ENCODE peak calls at places on chromosomes 11 and 22, in seven cellular contexts. A, D, N, C, P, Y and U are unnamed samples.

GRCh38 chr22:37675930-37676571 is 615 bp downstream of the LGALS1 start:
- DNase-seq in N (peak; percentile 33), Y (no peak), D (peak; percentile 40), P (no peak), C (peak; percentile 82), A (peak; percentile 81), U (no peak)

GRCh38 chr11:73667906-73668305 is 21.5 kb downstream of the PLEKHB1 start:
- DNase-seq in P (no peak), C (no peak), D (no peak), Y (no peak), A (no peak), N (no peak), U (no peak)

GRCh38 chr11:14513800-14514199 is 6.4 kb downstream of the PSMA1 start:
- DNase-seq in D (no peak), P (no peak), N (no peak), C (no peak), A (no peak), Y (no peak), U (no peak)

GRCh38 chr11:77619576-77620198 is 17.9 kb downstream of the CLNS1A start:
- DNase-seq in N (peak; percentile 67), Y (peak; percentile 11), A (no peak), P (no peak), C (no peak), D (peak; percentile 92), U (peak; percentile 71)

GRCh38 chr22:22929381-22930221 is 42.0 kb downstream of the IGLL5 start:
- DNase-seq in N (no peak), Y (no peak), A (no peak), D (no peak), P (no peak), C (no peak), U (no peak)

GRCh38 chr11:35523351-35523768 is 2.1 kb downstream of the PAMR1 start:
- DNase-seq in N (peak; percentile 8), Y (no peak), D (no peak), P (no peak), A (no peak), C (no peak), U (peak; percentile 68)

GRCh38 chr22:26658671-26659478 is 1.5 kb downstream of the MIAT start:
- DNase-seq in P (no peak), Y (no peak), N (peak; percentile 93), A (peak; percentile 88), C (no peak), D (peak; percentile 83), U (peak; percentile 88)

GRCh38 chr11:78019808-78020207 is 3.3 kb downstream of the KCTD14 start:
- DNase-seq in Y (no peak), A (no peak), P (no peak), C (no peak), D (peak; percentile 80), N (peak; percentile 19), U (no peak)

GRCh38 chr22:40181323-40181722 is 3.6 kb downstream of the TNRC6B start:
- DNase-seq in A (no peak), C (no peak), N (no peak), Y (no peak), P (no peak), D (no peak), U (no peak)

GRCh38 chr11:67409781-67410368 is 5.6 kb upstream of the CARNS1 start:
- DNase-seq in A (no peak), C (no peak), D (peak; percentile 53), Y (no peak), N (no peak), P (no peak), U (no peak)

GRCh38 chr11:95675585-95675984 is 114.0 kb downstream of the FAM76B start:
- DNase-seq in N (no peak), D (no peak), A (no peak), P (no peak), C (no peak), Y (no peak), U (peak; percentile 36)

GRCh38 chr11:62508336-62509058 is 38.1 kb downstream of the AHNAK start:
- DNase-seq in C (peak; percentile 92), Y (peak; percentile 33), D (peak; percentile 85), N (no peak), P (peak; percentile 92), A (peak; percentile 70), U (peak; percentile 52)

GRCh38 chr11:33307984-33308383 is 50.8 kb downstream of the HIPK3 start:
- DNase-seq in Y (no peak), P (no peak), D (no peak), A (no peak), C (no peak), N (peak; percentile 30), U (peak; percentile 32)

GRCh38 chr22:37310815-37311595 is 28.7 kb downstream of the CYTH4 start:
- DNase-seq in A (no peak), N (no peak), C (no peak), P (no peak), Y (no peak), D (no peak), U (no peak)

GRCh38 chr11:67389477-67389876 is 2.3 kb upstream of the RAD9A start:
- DNase-seq in P (no peak), Y (no peak), C (no peak), A (no peak), N (no peak), D (peak; percentile 75), U (no peak)

GRCh38 chr11:12286606-12287005 is 90.8 kb upstream of the PARVA start:
- DNase-seq in C (no peak), N (no peak), Y (no peak), D (no peak), P (peak; percentile 65), A (no peak), U (no peak)

GRCh38 chr11:12287374-12288211 is 89.8 kb upstream of the PARVA start:
- DNase-seq in A (peak; percentile 88), D (peak; percentile 90), P (peak; percentile 96), C (peak; percentile 95), N (peak; percentile 99), Y (peak; percentile 25), U (peak; percentile 99)

GRCh38 chr11:12288212-12288933 is 89.0 kb upstream of the PARVA start:
- DNase-seq in P (peak; percentile 88), C (peak; percentile 93), Y (peak; percentile 85), A (peak; percentile 79), N (peak; percentile 97), D (peak; percentile 94), U (peak; percentile 98)

GRCh38 chr11:12285811-12286222 is 91.6 kb upstream of the PARVA start:
- DNase-seq in D (no peak), Y (no peak), A (no peak), C (no peak), N (peak; percentile 64), P (peak; percentile 70), U (no peak)

GRCh38 chr11:12287009-12287373 is 90.4 kb upstream of the PARVA start:
- DNase-seq in P (peak; percentile 87), Y (no peak), C (peak; percentile 86), N (peak; percentile 96), D (peak; percentile 89), A (peak; percentile 27), U (peak; percentile 97)
- H3K4me3 ChIP-seq in P (peak overlapping the region; percentile 54), Y (no peak overlapping the region), C (no peak overlapping the region), N (peak overlapping the region; percentile 15), D (peak overlapping the region; percentile 54), A (no peak overlapping the region), U (peak overlapping the region; percentile 60)

GRCh38 chr11:44305149-44305642 is 4.7 kb downstream of the ALX4 start:
- DNase-seq in Y (no peak), C (no peak), N (no peak), D (no peak), P (no peak), A (no peak), U (no peak)

GRCh38 chr11:44305643-44306468 is 4.1 kb downstream of the ALX4 start:
- DNase-seq in P (no peak), D (no peak), A (no peak), N (no peak), Y (no peak), C (no peak), U (no peak)

GRCh38 chr11:44308256-44308922 is 1.6 kb downstream of the ALX4 start:
- DNase-seq in C (no peak), Y (no peak), P (no peak), N (no peak), D (no peak), A (no peak), U (no peak)

GRCh38 chr11:44307340-44308099 is 2.4 kb downstream of the ALX4 start:
- DNase-seq in Y (no peak), A (no peak), C (no peak), N (no peak), P (no peak), D (no peak), U (no peak)

DNA sequence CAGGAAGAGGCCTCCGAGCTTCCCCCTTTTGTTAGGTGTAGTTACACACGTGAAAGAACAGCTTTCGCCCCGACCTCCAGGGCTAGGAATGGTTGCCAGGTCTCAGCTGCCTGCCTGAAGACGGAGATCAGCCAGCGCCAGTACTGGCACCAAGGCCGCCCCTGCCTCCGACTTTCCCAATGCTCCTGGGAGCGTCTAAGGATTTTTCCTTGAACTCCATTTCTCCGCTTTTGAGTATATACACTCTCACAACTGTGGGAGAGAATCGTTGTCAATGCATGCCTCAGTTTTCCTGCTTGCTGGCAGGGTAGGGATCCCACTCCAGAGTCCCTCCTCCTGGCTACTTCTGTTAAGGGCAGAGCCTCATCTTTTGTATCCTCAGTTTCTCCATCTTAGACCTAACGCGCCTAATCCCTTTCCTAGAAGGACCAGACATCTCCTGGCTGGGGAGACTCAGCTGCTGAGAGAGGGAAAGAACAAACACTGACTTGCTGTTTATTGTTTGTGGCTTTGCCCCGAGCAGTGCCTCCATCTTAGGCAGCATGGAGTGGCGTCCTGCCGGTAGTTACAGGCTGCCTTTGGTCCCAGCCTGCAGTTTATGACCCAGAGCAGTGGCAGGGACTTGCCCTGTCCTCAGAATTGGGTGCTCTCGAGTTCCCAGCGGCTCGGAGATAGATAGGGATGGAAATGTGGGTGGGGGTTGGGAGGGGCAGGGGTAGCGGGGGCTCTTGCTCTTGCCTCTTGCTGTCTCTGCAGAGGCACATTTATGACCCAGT is 3.3 kb downstream of the ALX4 start:
- DNase-seq in N (no peak), D (no peak), Y (no peak), A (no peak), P (no peak), C (no peak), U (no peak)
- H3K4me3 ChIP-seq in N (no peak overlapping the region), D (no peak overlapping the region), Y (no peak overlapping the region), A (no peak overlapping the region), P (peak overlapping the region; percentile 70), C (no peak overlapping the region), U (no peak overlapping the region)

GRCh38 chr22:33865248-33865647 is 55.0 kb downstream of the LARGE1 start:
- DNase-seq in Y (no peak), A (no peak), P (no peak), N (no peak), D (peak; percentile 1), C (no peak), U (no peak)

GRCh38 chr22:33864723-33865130 is 55.5 kb downstream of the LARGE1 start:
- DNase-seq in P (no peak), Y (no peak), C (no peak), D (no peak), A (no peak), N (no peak), U (no peak)

GRCh38 chr22:33866521-33866920 is 53.8 kb downstream of the LARGE1 start:
- DNase-seq in N (no peak), A (no peak), Y (no peak), D (no peak), C (no peak), P (no peak), U (no peak)

GRCh38 chr22:33865996-33866395 is 54.3 kb downstream of the LARGE1 start:
- DNase-seq in C (no peak), Y (no peak), P (no peak), N (no peak), D (no peak), A (no peak), U (no peak)

GRCh38 chr22:33867118-33867863 is 53.0 kb downstream of the LARGE1 start:
- DNase-seq in Y (no peak), P (no peak), C (no peak), A (peak; percentile 51), D (peak; percentile 22), N (peak; percentile 48), U (peak; percentile 13)
- H3K4me3 ChIP-seq in Y (no peak overlapping the region), P (peak overlapping the region; percentile 9), C (no peak overlapping the region), A (no peak overlapping the region), D (no peak overlapping the region), N (no peak overlapping the region), U (no peak overlapping the region)

GRCh38 chr22:43342347-43343261 is 568 bp downstream of the SCUBE1 start:
- DNase-seq in Y (no peak), N (no peak), A (peak; percentile 15), D (no peak), P (no peak), C (no peak), U (no peak)
- H3K4me3 ChIP-seq in Y (peak overlapping the region; percentile 49), N (no peak overlapping the region), A (no peak overlapping the region), D (no peak overlapping the region), P (peak overlapping the region; percentile 60), C (peak overlapping the region; percentile 30), U (no peak overlapping the region)